ENCODE peak calls at places on chromosomes 1 and 21, in nine cellular contexts. I is IMR-90, H is AG04449, S is AG09309, P is colonic mucosa, O is astrocyte of the spinal cord, F is foreskin fibroblast, J is PC-3, X is lower lobe of right lung. K is an unnamed sample.

GRCh38 chr1:240004086-240004749 is 87.5 kb upstream of the FMN2 start:
- DNase-seq in I (peak), H (no peak), S (no peak), P (no peak), O (no peak), F (peak), J (peak), X (no peak), K (peak)

GRCh38 chr1:59317780-59318179 is 20.9 kb downstream of the FGGY start:
- DNase-seq in I (no peak), H (no peak), S (no peak), P (no peak), O (peak), F (no peak), J (no peak), X (no peak), K (no peak)

GRCh38 chr1:229893762-229894444 is 173.1 kb upstream of the GALNT2 start:
- DNase-seq in I (no peak), H (no peak), S (no peak), P (peak), O (no peak), F (no peak), J (peak), X (no peak), K (no peak)

GRCh38 chr21:15908187-15908586 is 178.4 kb downstream of the USP25 start:
- DNase-seq in I (peak), H (no peak), S (no peak), P (no peak), O (no peak), F (peak), J (no peak), X (no peak), K (no peak)

GRCh38 chr1:8423702-8424538 is 106.0 kb downstream of the SLC45A1 start:
- DNase-seq in I (peak), H (no peak), S (no peak), P (peak), O (peak), F (peak), J (peak), X (peak), K (no peak)

GRCh38 chr1:167659440-167659839 is 29.4 kb downstream of the RCSD1 start:
- DNase-seq in I (no peak), H (no peak), S (no peak), P (no peak), O (no peak), F (no peak), J (no peak), X (no peak), K (no peak)

GRCh38 chr21:37259426-37259825 is 7.7 kb downstream of the VPS26C start:
- DNase-seq in I (peak), H (no peak), S (no peak), P (no peak), O (no peak), F (peak), J (no peak), X (no peak), K (no peak)

GRCh38 chr1:42877380-42877779 is 31.0 kb downstream of the ZNF691 start:
- DNase-seq in I (no peak), H (no peak), S (no peak), P (no peak), O (no peak), F (no peak), J (no peak), X (no peak), K (no peak)

GRCh38 chr1:228314315-228314657 is 92.3 kb downstream of the TRIM11 start:
- DNase-seq in I (no peak), H (no peak), S (no peak), P (no peak), O (no peak), F (no peak), J (no peak), X (no peak), K (no peak)

GRCh38 chr1:999797-1000356 is at the start of gene HES4:
- DNase-seq in I (peak), H (peak), S (peak), P (peak), O (peak), F (peak), J (peak), X (peak), K (no peak)

GRCh38 chr1:94616503-94616902 is 74.9 kb upstream of the F3 start:
- DNase-seq in I (no peak), H (no peak), S (no peak), P (no peak), O (no peak), F (no peak), J (peak), X (no peak), K (no peak)

GRCh38 chr1:240766831-240767230 is 154.9 kb upstream of the GREM2 start:
- DNase-seq in I (peak), H (peak), S (no peak), P (no peak), O (peak), F (peak), J (peak), X (no peak), K (no peak)

GRCh38 chr1:88892146-88892877 is 945 bp upstream of the GTF2B start:
- DNase-seq in I (peak), H (no peak), S (no peak), P (no peak), O (peak), F (peak), J (peak), X (no peak), K (no peak)

GRCh38 chr1:21028520-21029145 is 148.1 kb downstream of the EIF4G3 start:
- DNase-seq in I (no peak), H (no peak), S (no peak), P (no peak), O (no peak), F (no peak), J (no peak), X (no peak), K (no peak)

GRCh38 chr21:38495242-38495641 is 3.0 kb downstream of the ERG start:
- DNase-seq in I (no peak), H (no peak), S (no peak), P (no peak), O (no peak), F (no peak), J (no peak), X (no peak), K (no peak)

GRCh38 chr21:38498057-38498833 is at the start of gene ERG:
- DNase-seq in I (no peak), H (no peak), S (no peak), P (no peak), O (no peak), F (no peak), J (no peak), X (no peak), K (no peak)

GRCh38 chr21:38494688-38495087 is 3.6 kb downstream of the ERG start:
- DNase-seq in I (no peak), H (no peak), S (no peak), P (no peak), O (peak), F (no peak), J (no peak), X (no peak), K (no peak)

GRCh38 chr21:38494254-38494648 is 4.0 kb downstream of the ERG start:
- DNase-seq in I (no peak), H (no peak), S (no peak), P (no peak), O (peak), F (no peak), J (no peak), X (no peak), K (no peak)

DNA sequence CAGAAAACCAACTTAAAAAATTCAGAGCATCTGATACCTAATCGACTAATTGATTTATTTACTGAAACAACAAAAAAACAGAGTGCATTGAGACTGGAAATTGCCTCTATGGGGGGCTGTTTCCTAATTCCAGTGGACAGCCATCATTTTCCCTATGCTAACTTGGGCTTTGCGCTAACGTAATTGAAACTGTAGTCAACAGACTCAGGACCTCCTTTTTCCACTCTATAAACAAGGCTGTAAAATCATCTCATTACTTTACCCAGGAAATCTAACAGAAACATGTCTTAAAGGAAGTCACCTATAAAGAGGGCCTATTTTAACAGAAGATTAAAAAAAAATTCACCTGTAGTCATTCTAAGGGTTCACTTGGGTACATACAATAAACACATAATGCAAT is 2.1 kb downstream of the ERG start:
- DNase-seq in I (no peak), H (no peak), S (no peak), P (no peak), O (no peak), F (no peak), J (no peak), X (no peak), K (no peak)
- H3K4me3 ChIP-seq in I (no peak), H (no peak), S (no peak), P (no peak), O (no peak), F (no peak), J (no peak), X (peak), K (no peak)

DNA sequence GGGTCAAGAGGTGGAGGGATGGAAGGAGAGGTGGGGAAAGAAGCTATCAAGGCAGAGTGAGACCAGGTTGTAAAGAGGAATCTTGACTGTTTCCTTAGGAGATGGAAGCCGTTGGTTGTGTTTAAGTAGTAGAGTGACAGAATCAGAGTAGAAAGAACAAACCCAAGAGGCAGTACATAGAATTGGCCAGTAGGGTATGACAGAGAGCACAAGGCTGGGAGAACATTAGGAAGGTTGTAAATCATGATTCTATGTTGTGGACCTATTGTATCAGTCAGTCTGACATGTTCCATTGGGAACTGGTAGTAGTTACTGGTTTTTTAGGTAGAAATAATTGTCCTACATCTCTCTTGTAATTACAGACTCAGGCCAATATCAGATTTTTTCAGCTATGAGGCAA is 486.9 kb upstream of the USP24 start:
- DNase-seq in I (no peak), H (no peak), S (no peak), P (peak), O (no peak), F (peak), J (peak), X (no peak), K (no peak)
- TF ChIP-seq CTCF in I (peak), H (peak), S (peak), P (peak), O (peak), F (peak), J (peak), X (peak), K (peak)

GRCh38 chr1:2173546-2174347 is 20.8 kb downstream of the FAAP20 start:
- DNase-seq in I (no peak), H (no peak), S (no peak), P (no peak), O (no peak), F (no peak), J (no peak), X (no peak), K (no peak)

GRCh38 chr1:2175681-2176454 is 18.7 kb downstream of the FAAP20 start:
- DNase-seq in I (no peak), H (no peak), S (no peak), P (no peak), O (no peak), F (no peak), J (no peak), X (no peak), K (no peak)

GRCh38 chr1:2175055-2175414 is 19.5 kb downstream of the FAAP20 start:
- DNase-seq in I (no peak), H (no peak), S (no peak), P (no peak), O (no peak), F (no peak), J (no peak), X (no peak), K (no peak)

GRCh38 chr1:2172551-2173146 is 21.9 kb downstream of the FAAP20 start:
- DNase-seq in I (no peak), H (no peak), S (no peak), P (no peak), O (no peak), F (no peak), J (no peak), X (no peak), K (no peak)

GRCh38 chr1:2174348-2175054 is 20.1 kb downstream of the FAAP20 start:
- DNase-seq in I (peak), H (peak), S (peak), P (peak), O (peak), F (peak), J (peak), X (no peak), K (no peak)
- H3K4me3 ChIP-seq in I (no peak), H (no peak), S (peak), P (peak), O (peak), F (peak), J (no peak), X (peak), K (peak)

DNA sequence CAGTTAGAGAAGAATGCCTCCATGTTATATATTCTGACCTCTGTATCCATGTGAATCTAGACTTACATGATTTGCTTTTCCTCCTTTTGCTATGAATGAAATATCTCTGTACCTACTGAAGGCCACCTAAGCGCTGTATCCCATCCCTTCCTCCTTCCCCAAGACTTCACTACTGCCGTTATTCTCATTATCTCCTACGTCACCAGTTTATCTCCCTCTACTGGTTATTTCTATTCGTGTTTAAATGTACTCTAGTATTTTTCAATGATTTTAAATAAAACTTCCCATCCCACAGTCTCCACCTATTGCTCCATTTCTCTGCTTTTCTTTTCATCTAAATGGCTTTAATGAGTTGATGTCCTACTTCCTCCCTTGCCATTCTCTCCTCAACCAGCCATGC is 110.0 kb downstream of the KCTD3 start:
- DNase-seq in I (no peak), H (no peak), S (no peak), P (no peak), O (no peak), F (no peak), J (peak), X (no peak), K (no peak)
- TF ChIP-seq CTCF in I (no peak), H (no peak), S (peak), P (no peak), O (no peak), F (no peak), J (peak), X (no peak), K (no peak)

GRCh38 chr1:160401487-160401805 is 1.1 kb downstream of the VANGL2 start:
- DNase-seq in I (no peak), H (no peak), S (no peak), P (peak), O (no peak), F (no peak), J (no peak), X (no peak), K (no peak)
- H3K4me3 ChIP-seq in I (peak), H (peak), S (no peak), P (peak), O (peak), F (no peak), J (no peak), X (peak), K (peak)

K was measured in HFF-Myc.